ENCODE peak calls at places on chromosomes 5 and 9, in five cellular contexts. M is mesenchymal stem cell; T is AG04450; S is CD4-positive, CD25-positive, alpha-beta regulatory T cell; W is psoas muscle. Z is an unnamed sample.
A peak's percentile ranks its signal among the peaks of the same experiment; 100 is the strongest.

GRCh38 chr5:142716963-142717362 is 31.1 kb upstream of the FGF1 start:
- DNase-seq in M (peak; percentile 76), W (no peak), T (peak; percentile 33), S (no peak), Z (peak; percentile 65)

GRCh38 chr9:113929634-113930092 is 53.6 kb downstream of the ZNF618 start:
- DNase-seq in M (no peak), T (no peak), S (no peak), W (no peak), Z (no peak)

GRCh38 chr9:116800074-116800473 is 113.0 kb downstream of the TRIM32 start:
- DNase-seq in T (no peak), M (no peak), W (no peak), S (no peak), Z (no peak)

GRCh38 chr9:101126556-101126955 is 98.0 kb downstream of the PLPPR1 start:
- DNase-seq in S (no peak), W (no peak), T (no peak), M (no peak), Z (no peak)

GRCh38 chr5:91419571-91420537 is 36.7 kb upstream of the ARRDC3 start:
- DNase-seq in T (peak; percentile 26), S (peak; percentile 69), M (peak; percentile 62), W (peak; percentile 34), Z (no peak)

GRCh38 chr9:95045751-95046150 is 271.8 kb downstream of the FANCC start:
- DNase-seq in T (no peak), M (no peak), W (no peak), S (no peak), Z (peak; percentile 62)

GRCh38 chr5:173890195-173890951 is 2.2 kb downstream of the CPEB4 start:
- DNase-seq in W (peak; percentile 33), M (peak; percentile 30), S (no peak), T (no peak), Z (peak; percentile 24)

GRCh38 chr5:27124590-27124989 is 86.2 kb upstream of the CDH9 start:
- DNase-seq in T (no peak), W (no peak), S (no peak), M (peak; percentile 43), Z (peak; percentile 47)

GRCh38 chr5:79923431-79923830 is 67.6 kb downstream of the MTX3 start:
- DNase-seq in T (no peak), W (no peak), M (no peak), S (no peak), Z (no peak)

GRCh38 chr5:128197911-128198522 is 114.5 kb downstream of the SLC12A2 start:
- DNase-seq in W (no peak), T (no peak), S (peak; percentile 44), M (no peak), Z (no peak)

GRCh38 chr5:23169660-23170416 is 316.7 kb upstream of the CDH12 start:
- DNase-seq in T (no peak), W (no peak), M (no peak), S (no peak), Z (peak; percentile 18)

GRCh38 chr5:33072296-33072695 is 361.2 kb downstream of the NPR3 start:
- DNase-seq in S (no peak), M (no peak), W (no peak), T (no peak), Z (no peak)

GRCh38 chr9:123400926-123401503 is 45.0 kb downstream of the CRB2 start:
- DNase-seq in W (no peak), T (no peak), S (no peak), M (no peak), Z (no peak)

GRCh38 chr9:26537211-26537610 is 355.4 kb downstream of the CAAP1 start:
- DNase-seq in T (no peak), M (no peak), S (no peak), W (no peak), Z (no peak)

GRCh38 chr9:136949239-136949816 is 2.7 kb upstream of the LCN12 start:
- DNase-seq in M (no peak), W (peak; percentile 13), T (no peak), S (no peak), Z (no peak)

GRCh38 chr5:157602505-157602904 is 26.9 kb upstream of the ADAM19 start:
- DNase-seq in S (no peak), T (no peak), M (no peak), W (no peak), Z (no peak)

GRCh38 chr5:126172812-126173211 is 250.4 kb upstream of the GRAMD2B start:
- DNase-seq in T (no peak), S (no peak), W (no peak), M (no peak), Z (no peak)

GRCh38 chr9:132651259-132651658 is 18.5 kb downstream of the DDX31 start:
- DNase-seq in M (peak; percentile 95), W (no peak), S (no peak), T (peak; percentile 90), Z (no peak)

GRCh38 chr5:98568336-98568735 is 205.1 kb upstream of the RGMB start:
- DNase-seq in S (no peak), T (no peak), W (no peak), M (no peak), Z (no peak)

GRCh38 chr5:42315214-42315613 is 108.0 kb upstream of the GHR start:
- DNase-seq in W (no peak), T (no peak), S (no peak), M (no peak), Z (no peak)

GRCh38 chr5:107063511-107063910 is 607.2 kb downstream of the EFNA5 start:
- DNase-seq in W (no peak), T (no peak), M (no peak), S (no peak), Z (no peak)

GRCh38 chr9:107750741-107751521 is 261.4 kb upstream of the KLF4 start:
- DNase-seq in T (peak; percentile 96), W (peak; percentile 87), M (peak; percentile 98), S (no peak), Z (no peak)

GRCh38 chr5:119411291-119411934 is 40.9 kb upstream of the HSD17B4 start:
- DNase-seq in S (no peak), W (no peak), T (no peak), M (no peak), Z (no peak)

GRCh38 chr9:130921483-130921806 is 17.6 kb downstream of the FIBCD1 start:
- DNase-seq in M (no peak), T (no peak), S (no peak), W (no peak), Z (no peak)
- H3K27me3 ChIP-seq in M (peaks cover 26% of the 10 kb centered on the region), T (peaks cover 14% of the 10 kb centered on the region), S (no peaks in the 10 kb centered on the region), W (no peaks in the 10 kb centered on the region), Z (no peaks in the 10 kb centered on the region)

GRCh38 chr9:122214507-122214906 is 14.2 kb downstream of the LHX6 start:
- DNase-seq in T (no peak), W (no peak), M (no peak), S (no peak), Z (no peak)
- H3K27me3 ChIP-seq in T (peaks cover 81% of the 10 kb centered on the region), W (no peaks in the 10 kb centered on the region), M (peaks cover 91% of the 10 kb centered on the region), S (peaks cover 43% of the 10 kb centered on the region), Z (peaks cover 72% of the 10 kb centered on the region)

DNA sequence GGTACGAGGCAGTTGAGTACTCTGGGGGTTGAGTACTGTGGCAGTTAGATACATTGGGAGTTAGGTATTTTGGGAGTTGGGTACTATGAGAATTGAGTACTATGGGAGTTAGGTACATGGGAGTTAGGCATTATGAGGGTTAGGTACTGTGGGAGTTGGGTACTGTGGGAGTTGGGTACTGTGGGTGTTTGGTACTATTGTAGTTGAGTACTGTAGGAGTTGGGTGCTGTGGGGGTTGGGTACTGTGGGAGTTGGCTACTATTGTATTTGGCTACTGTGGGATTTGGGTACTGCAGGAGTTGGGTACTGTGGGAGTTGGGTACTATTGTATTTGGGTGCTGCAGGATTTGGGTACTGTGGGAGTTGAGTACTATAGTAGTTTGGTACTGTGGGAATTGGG is 4.8 kb upstream of the SLC6A19 start:
- DNase-seq in T (no peak), M (no peak), W (no peak), S (no peak), Z (no peak)
- H3K27me3 ChIP-seq in T (peaks cover 2% of the 10 kb centered on the region), M (peaks cover 9% of the 10 kb centered on the region), W (no peaks in the 10 kb centered on the region), S (no peaks in the 10 kb centered on the region), Z (no peaks in the 10 kb centered on the region)

GRCh38 chr9:128393971-128394370 is 22.8 kb downstream of the URM1 start:
- DNase-seq in S (no peak), T (no peak), W (no peak), M (no peak), Z (peak; percentile 73)

GRCh38 chr9:128396970-128397613 is 23.6 kb upstream of the CERCAM start:
- DNase-seq in T (no peak), S (no peak), M (no peak), W (no peak), Z (peak; percentile 89)

GRCh38 chr9:128399851-128400250 is 20.8 kb upstream of the CERCAM start:
- DNase-seq in M (no peak), S (no peak), T (no peak), W (no peak), Z (no peak)

GRCh38 chr9:128394404-128395168 is 23.4 kb downstream of the URM1 start:
- DNase-seq in M (no peak), S (no peak), T (no peak), W (no peak), Z (peak; percentile 61)

DNA sequence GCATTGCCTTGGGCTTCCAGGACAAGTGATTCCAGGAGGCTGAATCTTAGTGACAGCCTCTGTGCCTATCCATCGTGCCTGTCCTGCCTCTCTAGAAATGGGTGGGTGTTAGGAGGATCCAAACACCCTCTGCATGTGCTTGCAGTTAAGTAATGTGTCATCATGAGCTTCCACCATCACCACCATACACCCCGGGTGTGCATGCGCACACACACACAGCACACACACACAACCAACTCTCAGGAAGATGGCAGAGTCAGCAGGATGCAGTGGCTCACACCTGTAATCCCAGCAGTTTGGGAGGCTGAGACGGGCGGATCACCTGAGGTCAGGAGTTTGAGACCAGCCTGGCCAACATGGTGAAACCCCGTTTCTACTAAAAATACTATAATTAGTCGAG is 22.8 kb upstream of the CERCAM start:
- DNase-seq in W (no peak), M (no peak), S (no peak), T (no peak), Z (no peak)
- H3K27me3 ChIP-seq in W (no peaks in the 10 kb centered on the region), M (peaks cover 49% of the 10 kb centered on the region), S (no peaks in the 10 kb centered on the region), T (peaks cover 8% of the 10 kb centered on the region), Z (peaks cover 79% of the 10 kb centered on the region)

GRCh38 chr5:134460551-134460950 is 48.9 kb upstream of the CDKN2AIPNL start:
- DNase-seq in W (no peak), M (no peak), T (no peak), S (no peak), Z (peak; percentile 13)
- H3K27me3 ChIP-seq in W (no peaks in the 10 kb centered on the region), M (no peaks in the 10 kb centered on the region), T (no peaks in the 10 kb centered on the region), S (no peaks in the 10 kb centered on the region), Z (no peaks in the 10 kb centered on the region)

GRCh38 chr5:40680741-40681350 is 1.1 kb downstream of the PTGER4 start:
- DNase-seq in M (peak; percentile 46), W (peak; percentile 23), S (peak; percentile 57), T (no peak), Z (peak; percentile 60)
- H3K27me3 ChIP-seq in M (no peaks in the 10 kb centered on the region), W (no peaks in the 10 kb centered on the region), S (no peaks in the 10 kb centered on the region), T (no peaks in the 10 kb centered on the region), Z (peaks cover 45% of the 10 kb centered on the region)